ENCODE peak calls at places on chromosomes 5 and 9, in five cellular contexts. S is NCI-H460; M is stimulated activated CD8-positive, alpha-beta memory T cell treated with anti-CD3 and anti-CD28 coated beads, Interleukin-7, amount 100 ng/mL, for 1 hour; P is uterus; Q is KBM-7. W is an unnamed sample.

GRCh38 chr5:147092044-147092443 is 142.8 kb upstream of the STK32A start:
- DNase-seq in Q (no peak), S (no peak), M (no peak), P (no peak), W (no peak)

GRCh38 chr5:122532035-122532434 is 220.0 kb downstream of the SNCAIP start:
- DNase-seq in Q (no peak), S (no peak), M (no peak), P (no peak), W (no peak)

GRCh38 chr5:79628811-79629210 is 16.6 kb downstream of the TENT2 start:
- DNase-seq in M (no peak), S (no peak), Q (no peak), P (no peak), W (no peak)

GRCh38 chr9:31210982-31211570 is 1173.4 kb upstream of the ACO1 start:
- DNase-seq in M (no peak), S (peak), Q (no peak), P (no peak), W (no peak)

GRCh38 chr9:128735373-128735772 is 11.4 kb upstream of the ZDHHC12 start:
- DNase-seq in Q (no peak), M (no peak), P (no peak), S (no peak), W (no peak)

GRCh38 chr5:122584411-122585110 is 190.3 kb upstream of the SNX2 start:
- DNase-seq in M (no peak), P (no peak), S (no peak), Q (no peak), W (no peak)

GRCh38 chr9:27429436-27429835 is 94.7 kb upstream of the IFNK start:
- DNase-seq in M (no peak), S (no peak), Q (no peak), P (no peak), W (no peak)

GRCh38 chr9:90074319-90074962 is 469.6 kb downstream of the GADD45G start:
- DNase-seq in Q (no peak), M (no peak), S (no peak), P (no peak), W (no peak)

GRCh38 chr5:134018154-134018985 is 13.6 kb upstream of the VDAC1 start:
- DNase-seq in Q (no peak), P (no peak), S (no peak), M (no peak), W (no peak)

GRCh38 chr9:22044583-22044982 is 35.5 kb upstream of the CDKN2B start:
- DNase-seq in Q (no peak), S (no peak), M (no peak), P (no peak), W (no peak)

GRCh38 chr5:67910599-67910998 is 305.0 kb upstream of the PIK3R1 start:
- DNase-seq in P (no peak), M (no peak), Q (no peak), S (no peak), W (no peak)

GRCh38 chr9:21334603-21334968 is 618 bp downstream of the KLHL9 start:
- DNase-seq in Q (no peak), M (no peak), P (no peak), S (no peak), W (no peak)

GRCh38 chr5:170251462-170251861 is 18.7 kb downstream of the C5orf58 start:
- DNase-seq in Q (no peak), S (no peak), P (no peak), M (no peak), W (no peak)

GRCh38 chr9:127130235-127130634 is 7.8 kb upstream of the ANGPTL2 start:
- DNase-seq in Q (no peak), P (no peak), M (no peak), S (no peak), W (no peak)

GRCh38 chr9:135418161-135418560 is 61.4 kb upstream of the PPP1R26 start:
- DNase-seq in M (no peak), S (no peak), Q (no peak), P (no peak), W (no peak)

GRCh38 chr5:81579525-81579924 is 171.4 kb downstream of the SSBP2 start:
- DNase-seq in M (no peak), Q (peak), S (no peak), P (no peak), W (no peak)

GRCh38 chr5:14714706-14715105 is 50.2 kb downstream of the OTULIN start:
- DNase-seq in P (no peak), Q (no peak), M (no peak), S (no peak), W (no peak)

GRCh38 chr5:71865665-71866320 is 146.7 kb downstream of the CARTPT start:
- DNase-seq in M (no peak), Q (no peak), P (no peak), S (no peak), W (no peak)

GRCh38 chr9:78707080-78707479 is 410.2 kb downstream of the PSAT1 start:
- DNase-seq in M (no peak), P (no peak), Q (no peak), S (no peak), W (no peak)

GRCh38 chr9:98333703-98334582 is 78.5 kb upstream of the TBC1D2 start:
- DNase-seq in P (no peak), M (no peak), S (peak), Q (no peak), W (no peak)

GRCh38 chr5:65247594-65247993 is 234.1 kb downstream of the ADAMTS6 start:
- DNase-seq in M (no peak), S (no peak), P (no peak), Q (no peak), W (no peak)